ENCODE peak calls at places on chromosomes 6 and 20, in seven cellular contexts. O, H, N, W, Z, X and V are unnamed samples.

GRCh38 chr6:55875420-55875819 is at the start of gene BMP5:
- DNase-seq in O (no peak), N (no peak), Z (no peak), W (no peak), X (no peak), H (no peak), V (peak)

GRCh38 chr20:50959543-50960126 is 1.0 kb downstream of the MOCS3 start:
- DNase-seq in O (no peak), X (no peak), Z (no peak), H (no peak), N (no peak), W (no peak), V (no peak)

GRCh38 chr20:57513199-57513598 is 11.7 kb downstream of the CTCFL start:
- DNase-seq in Z (no peak), O (no peak), H (no peak), W (no peak), N (no peak), X (no peak), V (no peak)

GRCh38 chr6:92110390-92110789 is 1309.0 kb downstream of the EPHA7 start:
- DNase-seq in N (no peak), X (no peak), W (no peak), O (no peak), Z (no peak), H (no peak), V (no peak)

GRCh38 chr20:16170406-16170971 is 402.8 kb downstream of the KIF16B start:
- DNase-seq in W (no peak), Z (no peak), H (no peak), X (no peak), O (no peak), N (no peak), V (no peak)

GRCh38 chr20:44736170-44737021 is 9.3 kb upstream of the KCNK15 start:
- DNase-seq in X (no peak), N (no peak), H (peak), O (peak), Z (peak), W (peak), V (peak)

GRCh38 chr20:47574616-47575401 is 73.1 kb downstream of the NCOA3 start:
- DNase-seq in O (no peak), H (no peak), X (no peak), Z (peak), W (no peak), N (peak), V (no peak)

GRCh38 chr6:37308084-37308817 is 45.5 kb upstream of the RNF8 start:
- DNase-seq in N (no peak), X (no peak), O (no peak), H (no peak), Z (no peak), W (no peak), V (peak)

GRCh38 chr20:48319943-48320584 is 507.7 kb downstream of the PREX1 start:
- DNase-seq in W (no peak), H (no peak), N (no peak), X (no peak), O (no peak), Z (no peak), V (no peak)

GRCh38 chr6:157223486-157223885 is 99.8 kb downstream of the TMEM242 start:
- DNase-seq in X (no peak), O (no peak), H (no peak), Z (no peak), W (no peak), N (no peak), V (no peak)

GRCh38 chr6:143941852-143942627 is 66.0 kb downstream of the PLAGL1 start:
- DNase-seq in X (no peak), H (peak), O (peak), Z (peak), N (peak), W (peak), V (peak)

GRCh38 chr6:32868257-32868788 is 14.3 kb downstream of the PSMB9 start:
- DNase-seq in Z (peak), O (peak), H (peak), W (no peak), N (peak), X (no peak), V (no peak)

GRCh38 chr6:124962617-124963415 is 579 bp downstream of the RNF217 start:
- DNase-seq in Z (peak), X (no peak), H (no peak), N (peak), O (no peak), W (no peak), V (peak)

GRCh38 chr20:58598271-58599015 is 52.6 kb upstream of the STX16 start:
- DNase-seq in O (no peak), X (no peak), H (no peak), N (peak), W (no peak), Z (no peak), V (peak)

GRCh38 chr6:37705239-37706051 is 7.8 kb upstream of the MDGA1 start:
- DNase-seq in X (peak), H (no peak), Z (peak), W (peak), N (peak), O (no peak), V (no peak)

GRCh38 chr20:11755071-11755881 is 162.4 kb upstream of the BTBD3 start:
- DNase-seq in X (no peak), W (no peak), Z (no peak), N (no peak), H (no peak), O (no peak), V (no peak)

GRCh38 chr6:28446818-28447511 is 3.7 kb upstream of the ZSCAN23 start:
- DNase-seq in H (no peak), Z (no peak), W (no peak), N (peak), O (no peak), X (no peak), V (no peak)

GRCh38 chr6:150070236-150070860 is 1.4 kb upstream of the ULBP3 start:
- DNase-seq in H (no peak), X (no peak), N (no peak), O (no peak), W (no peak), Z (no peak), V (no peak)

GRCh38 chr20:13021205-13021970 is 12.6 kb downstream of the SPTLC3 start:
- DNase-seq in X (no peak), N (no peak), Z (no peak), O (no peak), W (no peak), H (peak), V (no peak)

GRCh38 chr6:138205437-138206094 is 12.7 kb downstream of the PBOV1 start:
- DNase-seq in Z (no peak), O (no peak), H (no peak), X (no peak), W (no peak), N (no peak), V (no peak)

GRCh38 chr20:57329608-57330221 is at the start of gene SPO11:
- DNase-seq in H (no peak), W (peak), X (no peak), O (no peak), Z (peak), N (peak), V (no peak)

GRCh38 chr6:128885381-128885780 is 2.4 kb downstream of the LAMA2 start:
- DNase-seq in O (no peak), Z (no peak), H (no peak), W (no peak), N (no peak), X (no peak), V (no peak)

GRCh38 chr20:33811763-33812672 is 870 bp downstream of the CHMP4B start:
- DNase-seq in Z (peak), O (no peak), N (peak), X (no peak), H (peak), W (no peak), V (peak)

GRCh38 chr6:2416128-2416712 is 170.8 kb upstream of the GMDS start:
- DNase-seq in W (no peak), H (no peak), O (no peak), N (no peak), X (no peak), Z (no peak), V (no peak)

GRCh38 chr6:27768556-27768955 is 143.6 kb downstream of the OR2B2 start:
- DNase-seq in W (no peak), X (no peak), Z (no peak), O (no peak), H (no peak), N (no peak), V (no peak)

GRCh38 chr6:131060311-131060710 is 2.7 kb downstream of the EPB41L2 start:
- DNase-seq in H (no peak), W (no peak), Z (no peak), X (no peak), O (no peak), N (no peak), V (no peak)

GRCh38 chr20:20024942-20025341 is 7.8 kb downstream of the NAA20 start:
- DNase-seq in H (no peak), N (no peak), O (no peak), W (no peak), Z (no peak), X (no peak), V (no peak)

DNA sequence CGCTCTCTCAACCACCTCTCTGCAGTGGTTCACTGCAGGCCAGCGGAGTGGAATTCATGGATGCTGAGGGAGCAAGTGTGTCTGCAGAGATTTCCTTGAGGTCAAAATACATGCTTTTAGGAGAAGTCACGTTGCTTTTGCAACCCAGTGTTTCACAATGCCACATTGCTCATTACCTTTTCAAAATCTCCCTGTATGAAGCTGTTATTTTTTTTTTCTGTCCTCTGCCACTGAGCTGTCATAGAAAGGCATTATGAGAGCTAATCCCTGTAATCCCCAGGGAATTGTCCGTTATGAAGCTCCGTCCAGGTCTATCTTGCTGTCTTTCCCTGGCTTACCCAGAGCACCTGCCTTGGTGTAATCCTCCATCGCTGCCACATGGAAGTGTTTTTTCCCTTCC is 60.5 kb upstream of the SLC22A23 start:
- DNase-seq in H (no peak), N (no peak), O (no peak), X (no peak), W (no peak), Z (no peak), V (no peak)
- TF ChIP-seq JUND in H (no peak), N (no peak), O (no peak), X (no peak), W (no peak), Z (no peak), V (no peak)

GRCh38 chr6:79570129-79570801 is 33.0 kb upstream of the LCA5 start:
- DNase-seq in O (peak), W (peak), Z (no peak), X (no peak), H (peak), N (peak), V (no peak)

GRCh38 chr6:79570802-79571367 is 33.7 kb upstream of the LCA5 start:
- DNase-seq in X (no peak), H (peak), Z (peak), N (peak), O (no peak), W (no peak), V (peak)

GRCh38 chr6:79574636-79575035 is 37.4 kb upstream of the LCA5 start:
- DNase-seq in W (no peak), O (peak), H (peak), X (no peak), Z (no peak), N (no peak), V (no peak)
- TF ChIP-seq JUND in W (peak), O (peak), H (peak), X (no peak), Z (peak), N (peak), V (no peak)

GRCh38 chr6:142856857-142857608 is 87.9 kb downstream of the HIVEP2 start:
- DNase-seq in O (no peak), H (no peak), Z (no peak), W (no peak), X (no peak), N (no peak), V (no peak)
- TF ChIP-seq JUND in O (no peak), H (no peak), Z (no peak), W (no peak), X (no peak), N (no peak), V (no peak)

GRCh38 chr6:42368156-42368555 is 83.6 kb downstream of the TRERF1 start:
- DNase-seq in Z (peak), H (no peak), X (no peak), O (no peak), W (no peak), N (no peak), V (no peak)
- TF ChIP-seq JUND in Z (peak), H (no peak), X (no peak), O (no peak), W (no peak), N (no peak), V (no peak)

DNA sequence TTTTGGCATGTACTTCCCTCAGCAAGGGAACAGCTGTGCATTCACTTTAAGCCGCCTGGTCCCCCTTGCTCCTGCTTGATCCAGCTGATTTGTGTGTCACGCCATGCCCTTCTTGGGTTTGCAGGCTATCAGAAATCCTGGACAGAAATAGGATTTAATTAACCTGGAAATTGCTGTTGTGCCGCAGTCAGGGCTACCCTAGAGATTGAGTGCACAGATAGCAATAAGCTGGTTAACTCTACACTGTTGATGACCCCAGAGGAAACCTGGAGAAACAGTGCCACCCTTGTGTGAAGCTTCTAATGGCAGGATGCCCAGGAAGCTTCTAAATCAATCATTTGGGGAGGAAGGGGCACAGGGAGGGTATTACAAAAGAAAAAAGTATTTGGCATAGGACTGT is 199.0 kb downstream of the JARID2 start:
- DNase-seq in N (peak), X (no peak), H (peak), W (no peak), Z (no peak), O (peak), V (no peak)
- TF ChIP-seq JUND in N (no peak), X (no peak), H (no peak), W (no peak), Z (no peak), O (no peak), V (no peak)